ENCODE peak calls at places on chromosomes 5 and 9, in ten cellular contexts. One of them, this sample, is unnamed. For H3K4me1, the result is how much of the 10 kb centered on the place peaks cover.

GRCh38 chr9:3177921-3178320 is 334.0 kb upstream of the PUM3 start:
- DNase-seq in cardiac muscle cell: no peak
- DNase-seq in IMR-90: no peak
- DNase-seq in CD8-positive, alpha-beta T cell: no peak
- DNase-seq in psoas muscle: no peak
- DNase-seq in kidney: no peak
- DNase-seq in effector memory CD4-positive, alpha-beta T cell: no peak
- DNase-seq in mammary epithelial cell: no peak
- DNase-seq in tibial artery: no peak
- DNase-seq in tibial nerve: no peak
- DNase-seq in this sample: no peak

GRCh38 chr9:114156311-114156657 is 947 bp downstream of the COL27A1 start:
- DNase-seq in psoas muscle: no peak
- DNase-seq in tibial artery: peak
- DNase-seq in mammary epithelial cell: no peak
- DNase-seq in kidney: no peak
- DNase-seq in effector memory CD4-positive, alpha-beta T cell: no peak
- DNase-seq in cardiac muscle cell: peak
- DNase-seq in tibial nerve: no peak
- DNase-seq in CD8-positive, alpha-beta T cell: no peak
- DNase-seq in IMR-90: no peak
- DNase-seq in this sample: no peak

GRCh38 chr5:55037046-55037771 is 13.2 kb downstream of the GZMK start:
- DNase-seq in mammary epithelial cell: no peak
- DNase-seq in effector memory CD4-positive, alpha-beta T cell: peak
- DNase-seq in kidney: no peak
- DNase-seq in cardiac muscle cell: peak
- DNase-seq in IMR-90: no peak
- DNase-seq in CD8-positive, alpha-beta T cell: peak
- DNase-seq in tibial artery: no peak
- DNase-seq in tibial nerve: no peak
- DNase-seq in psoas muscle: no peak
- DNase-seq in this sample: no peak

GRCh38 chr9:17480966-17481365 is 97.9 kb upstream of the SH3GL2 start:
- DNase-seq in cardiac muscle cell: no peak
- DNase-seq in effector memory CD4-positive, alpha-beta T cell: no peak
- DNase-seq in psoas muscle: no peak
- DNase-seq in kidney: peak
- DNase-seq in tibial artery: no peak
- DNase-seq in IMR-90: no peak
- DNase-seq in mammary epithelial cell: no peak
- DNase-seq in tibial nerve: no peak
- DNase-seq in CD8-positive, alpha-beta T cell: no peak
- DNase-seq in this sample: no peak

GRCh38 chr5:107997338-107997979 is 326.7 kb upstream of the EFNA5 start:
- DNase-seq in IMR-90: peak
- DNase-seq in CD8-positive, alpha-beta T cell: no peak
- DNase-seq in tibial artery: no peak
- DNase-seq in psoas muscle: no peak
- DNase-seq in effector memory CD4-positive, alpha-beta T cell: no peak
- DNase-seq in kidney: no peak
- DNase-seq in mammary epithelial cell: no peak
- DNase-seq in tibial nerve: no peak
- DNase-seq in cardiac muscle cell: no peak
- DNase-seq in this sample: no peak

GRCh38 chr5:9207820-9208418 is 338.0 kb downstream of the SEMA5A start:
- DNase-seq in tibial nerve: peak
- DNase-seq in IMR-90: peak
- DNase-seq in effector memory CD4-positive, alpha-beta T cell: no peak
- DNase-seq in tibial artery: no peak
- DNase-seq in mammary epithelial cell: peak
- DNase-seq in CD8-positive, alpha-beta T cell: no peak
- DNase-seq in cardiac muscle cell: peak
- DNase-seq in psoas muscle: no peak
- DNase-seq in kidney: no peak
- DNase-seq in this sample: no peak

GRCh38 chr5:139772927-139773690 is 22.5 kb upstream of the PSD2 start:
- DNase-seq in effector memory CD4-positive, alpha-beta T cell: no peak
- DNase-seq in cardiac muscle cell: no peak
- DNase-seq in kidney: no peak
- DNase-seq in IMR-90: no peak
- DNase-seq in psoas muscle: no peak
- DNase-seq in tibial nerve: no peak
- DNase-seq in tibial artery: no peak
- DNase-seq in CD8-positive, alpha-beta T cell: no peak
- DNase-seq in mammary epithelial cell: no peak
- DNase-seq in this sample: no peak

GRCh38 chr9:24413651-24414050 is 132.0 kb downstream of the IZUMO3 start:
- DNase-seq in CD8-positive, alpha-beta T cell: no peak
- DNase-seq in effector memory CD4-positive, alpha-beta T cell: no peak
- DNase-seq in mammary epithelial cell: peak
- DNase-seq in tibial nerve: no peak
- DNase-seq in cardiac muscle cell: no peak
- DNase-seq in IMR-90: no peak
- DNase-seq in psoas muscle: no peak
- DNase-seq in kidney: no peak
- DNase-seq in tibial artery: no peak
- DNase-seq in this sample: no peak

GRCh38 chr9:109477269-109478203 is 20.6 kb downstream of the PTPN3 start:
- DNase-seq in CD8-positive, alpha-beta T cell: no peak
- DNase-seq in kidney: peak
- DNase-seq in cardiac muscle cell: peak
- DNase-seq in psoas muscle: peak
- DNase-seq in tibial artery: no peak
- DNase-seq in effector memory CD4-positive, alpha-beta T cell: no peak
- DNase-seq in mammary epithelial cell: peak
- DNase-seq in IMR-90: no peak
- DNase-seq in tibial nerve: no peak
- DNase-seq in this sample: peak

GRCh38 chr5:157607371-157608161 is 32.0 kb upstream of the ADAM19 start:
- DNase-seq in cardiac muscle cell: no peak
- DNase-seq in tibial nerve: no peak
- DNase-seq in tibial artery: no peak
- DNase-seq in CD8-positive, alpha-beta T cell: peak
- DNase-seq in IMR-90: peak
- DNase-seq in mammary epithelial cell: peak
- DNase-seq in kidney: no peak
- DNase-seq in effector memory CD4-positive, alpha-beta T cell: peak
- DNase-seq in psoas muscle: no peak
- DNase-seq in this sample: no peak

GRCh38 chr5:53923969-53924876 is 363.8 kb downstream of the NDUFS4 start:
- DNase-seq in tibial artery: no peak
- DNase-seq in psoas muscle: no peak
- DNase-seq in mammary epithelial cell: no peak
- DNase-seq in CD8-positive, alpha-beta T cell: no peak
- DNase-seq in tibial nerve: no peak
- DNase-seq in IMR-90: peak
- DNase-seq in kidney: no peak
- DNase-seq in effector memory CD4-positive, alpha-beta T cell: no peak
- DNase-seq in cardiac muscle cell: no peak
- DNase-seq in this sample: no peak

GRCh38 chr9:130041648-130042405 is 1.2 kb downstream of the FNBP1 start:
- DNase-seq in tibial artery: peak
- DNase-seq in psoas muscle: peak
- DNase-seq in CD8-positive, alpha-beta T cell: no peak
- DNase-seq in tibial nerve: peak
- DNase-seq in kidney: peak
- DNase-seq in cardiac muscle cell: peak
- DNase-seq in IMR-90: peak
- DNase-seq in effector memory CD4-positive, alpha-beta T cell: no peak
- DNase-seq in mammary epithelial cell: peak
- DNase-seq in this sample: no peak

GRCh38 chr5:61306531-61307195 is 25.4 kb upstream of the ZSWIM6 start:
- DNase-seq in kidney: no peak
- DNase-seq in psoas muscle: no peak
- DNase-seq in IMR-90: peak
- DNase-seq in tibial artery: no peak
- DNase-seq in effector memory CD4-positive, alpha-beta T cell: no peak
- DNase-seq in CD8-positive, alpha-beta T cell: no peak
- DNase-seq in mammary epithelial cell: no peak
- DNase-seq in tibial nerve: no peak
- DNase-seq in cardiac muscle cell: no peak
- DNase-seq in this sample: no peak

GRCh38 chr5:219492-219891 is 1.4 kb downstream of the SDHA start:
- DNase-seq in psoas muscle: no peak
- DNase-seq in IMR-90: peak
- DNase-seq in tibial nerve: peak
- DNase-seq in CD8-positive, alpha-beta T cell: peak
- DNase-seq in effector memory CD4-positive, alpha-beta T cell: peak
- DNase-seq in cardiac muscle cell: peak
- DNase-seq in tibial artery: no peak
- DNase-seq in mammary epithelial cell: peak
- DNase-seq in kidney: no peak
- DNase-seq in this sample: no peak
- H3K27ac ChIP-seq in psoas muscle: peak
- H3K27ac ChIP-seq in IMR-90: peak
- H3K27ac ChIP-seq in tibial nerve: peak
- H3K27ac ChIP-seq in CD8-positive, alpha-beta T cell: peak
- H3K27ac ChIP-seq in effector memory CD4-positive, alpha-beta T cell: peak
- H3K27ac ChIP-seq in cardiac muscle cell: no peak
- H3K27ac ChIP-seq in tibial artery: peak
- H3K27ac ChIP-seq in mammary epithelial cell: peak
- H3K27ac ChIP-seq in kidney: peak
- H3K27ac ChIP-seq in this sample: peak

GRCh38 chr5:68222310-68222709 is 6.8 kb downstream of the PIK3R1 start:
- DNase-seq in cardiac muscle cell: no peak
- DNase-seq in tibial artery: no peak
- DNase-seq in tibial nerve: no peak
- DNase-seq in CD8-positive, alpha-beta T cell: no peak
- DNase-seq in psoas muscle: no peak
- DNase-seq in kidney: no peak
- DNase-seq in IMR-90: no peak
- DNase-seq in effector memory CD4-positive, alpha-beta T cell: no peak
- DNase-seq in mammary epithelial cell: no peak
- DNase-seq in this sample: no peak
- H3K4me1 ChIP-seq in cardiac muscle cell: under half
- H3K4me1 ChIP-seq in tibial artery: under half
- H3K4me1 ChIP-seq in tibial nerve: under half
- H3K4me1 ChIP-seq in CD8-positive, alpha-beta T cell: half or more
- H3K4me1 ChIP-seq in psoas muscle: half or more
- H3K4me1 ChIP-seq in kidney: under half
- H3K4me1 ChIP-seq in IMR-90: under half
- H3K4me1 ChIP-seq in effector memory CD4-positive, alpha-beta T cell: under half
- H3K4me1 ChIP-seq in mammary epithelial cell: half or more
- H3K4me1 ChIP-seq in this sample: under half

DNA sequence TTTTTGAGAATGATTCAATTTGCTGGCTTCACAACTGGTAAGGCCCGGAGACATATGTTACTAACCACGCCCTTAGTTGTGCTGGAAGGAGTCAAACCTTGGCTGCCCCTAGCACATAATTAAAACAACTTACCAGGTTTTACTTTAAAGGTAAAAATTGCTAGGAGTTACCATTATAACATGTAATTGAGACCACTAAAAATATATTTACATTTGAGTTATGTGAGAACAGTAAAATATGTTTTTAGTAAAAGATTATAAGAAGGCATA is 435.6 kb upstream of the CDH9 start:
- DNase-seq in mammary epithelial cell: no peak
- DNase-seq in CD8-positive, alpha-beta T cell: no peak
- DNase-seq in tibial artery: no peak
- DNase-seq in kidney: no peak
- DNase-seq in tibial nerve: no peak
- DNase-seq in IMR-90: no peak
- DNase-seq in psoas muscle: no peak
- DNase-seq in effector memory CD4-positive, alpha-beta T cell: no peak
- DNase-seq in cardiac muscle cell: no peak
- DNase-seq in this sample: no peak
- H3K27ac ChIP-seq in mammary epithelial cell: no peak
- H3K27ac ChIP-seq in CD8-positive, alpha-beta T cell: no peak
- H3K27ac ChIP-seq in tibial artery: no peak
- H3K27ac ChIP-seq in kidney: no peak
- H3K27ac ChIP-seq in tibial nerve: no peak
- H3K27ac ChIP-seq in IMR-90: no peak
- H3K27ac ChIP-seq in psoas muscle: no peak
- H3K27ac ChIP-seq in effector memory CD4-positive, alpha-beta T cell: no peak
- H3K27ac ChIP-seq in cardiac muscle cell: no peak
- H3K27ac ChIP-seq in this sample: no peak

DNA sequence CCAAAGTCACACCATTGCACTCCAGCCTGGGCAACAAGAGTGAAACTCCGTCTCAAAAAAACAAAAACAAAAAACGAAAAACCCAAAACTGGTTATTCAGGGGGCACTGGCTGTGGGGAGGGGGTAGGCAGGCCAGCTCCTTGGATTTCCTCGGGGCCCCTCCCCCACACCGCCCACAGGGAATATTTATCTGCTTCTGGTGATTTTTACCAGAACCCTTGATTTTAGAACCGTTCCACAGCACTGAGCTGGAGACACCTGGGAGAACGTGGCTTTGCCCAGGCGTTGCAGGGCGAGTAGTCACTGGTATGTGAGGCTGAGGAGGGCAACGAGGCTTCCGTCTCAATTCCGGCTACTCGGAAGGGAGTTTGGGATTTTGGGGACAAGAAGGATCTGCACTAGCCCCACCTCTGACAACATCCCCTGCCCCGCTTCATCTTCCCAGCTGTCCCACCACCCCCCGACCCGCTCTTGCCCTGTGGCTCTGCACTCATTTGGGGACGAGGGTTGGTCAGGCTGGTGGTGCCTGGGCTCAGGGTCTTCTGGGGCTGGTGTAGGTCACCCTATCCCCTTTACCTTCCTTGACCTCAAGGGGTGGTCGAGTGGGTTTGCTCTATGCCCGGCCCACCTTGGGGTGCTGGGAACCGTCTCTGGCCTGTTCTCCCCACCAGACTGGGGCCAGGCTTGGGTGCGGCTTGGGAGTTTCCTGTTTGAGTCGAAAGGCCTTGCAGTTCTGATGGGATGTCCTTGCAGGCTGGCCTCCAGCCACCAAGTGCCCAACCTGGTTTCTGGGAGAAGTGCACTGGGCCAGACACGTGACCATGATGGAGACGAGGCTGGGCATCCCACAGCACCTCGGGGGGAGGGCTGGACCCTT is 3.5 kb downstream of the AHRR start:
- DNase-seq in CD8-positive, alpha-beta T cell: no peak
- DNase-seq in effector memory CD4-positive, alpha-beta T cell: no peak
- DNase-seq in tibial nerve: no peak
- DNase-seq in kidney: peak
- DNase-seq in tibial artery: no peak
- DNase-seq in psoas muscle: peak
- DNase-seq in IMR-90: no peak
- DNase-seq in mammary epithelial cell: no peak
- DNase-seq in cardiac muscle cell: no peak
- DNase-seq in this sample: no peak
- H3K4me1 ChIP-seq in CD8-positive, alpha-beta T cell: under half
- H3K4me1 ChIP-seq in effector memory CD4-positive, alpha-beta T cell: under half
- H3K4me1 ChIP-seq in tibial nerve: under half
- H3K4me1 ChIP-seq in kidney: under half
- H3K4me1 ChIP-seq in tibial artery: under half
- H3K4me1 ChIP-seq in psoas muscle: under half
- H3K4me1 ChIP-seq in IMR-90: under half
- H3K4me1 ChIP-seq in mammary epithelial cell: under half
- H3K4me1 ChIP-seq in cardiac muscle cell: under half
- H3K4me1 ChIP-seq in this sample: under half